ENCODE peak calls at places on chromosome 12, in five cellular contexts. P is PC-3, G is AG04450, F is Peyer's patch, V is colonic mucosa. R is an unnamed sample.

GRCh38 chr12:18706798-18707197 is 31.0 kb downstream of the PLCZ1 start:
- DNase-seq in F (no peak), V (no peak), P (peak), G (no peak), R (no peak)

GRCh38 chr12:53806689-53807088 is 54.9 kb upstream of the CISTR start:
- DNase-seq in P (peak), V (no peak), G (peak), F (no peak), R (no peak)

GRCh38 chr12:57863676-57864075 is 17.1 kb upstream of the CTDSP2 start:
- DNase-seq in P (no peak), F (no peak), G (no peak), V (no peak), R (no peak)

GRCh38 chr12:67068773-67069450 is 200.2 kb upstream of the CAND1 start:
- DNase-seq in G (peak), V (peak), F (no peak), P (peak), R (peak)

GRCh38 chr12:130162267-130162666 is at the start of gene FZD10:
- DNase-seq in G (no peak), P (no peak), V (peak), F (no peak), R (no peak)

GRCh38 chr12:66388512-66388911 is 86.2 kb downstream of the HELB start:
- DNase-seq in V (no peak), G (no peak), F (no peak), P (no peak), R (no peak)

GRCh38 chr12:62247242-62247641 is 13.0 kb upstream of the USP15 start:
- DNase-seq in G (no peak), F (no peak), V (no peak), P (no peak), R (no peak)

GRCh38 chr12:128612150-128612850 is 211.5 kb downstream of the SLC15A4 start:
- DNase-seq in P (no peak), F (no peak), G (no peak), V (no peak), R (no peak)

GRCh38 chr12:25328082-25328712 is 77.5 kb upstream of the KRAS start:
- DNase-seq in V (peak), F (no peak), P (no peak), G (no peak), R (no peak)

GRCh38 chr12:54417712-54418440 is 1.2 kb downstream of the ITGA5 start:
- DNase-seq in P (no peak), F (no peak), V (no peak), G (no peak), R (no peak)

GRCh38 chr12:83106873-83107272 is 420.2 kb downstream of the TMTC2 start:
- DNase-seq in F (no peak), V (no peak), G (no peak), P (peak), R (no peak)

GRCh38 chr12:24750263-24750662 is 198.6 kb downstream of the BCAT1 start:
- DNase-seq in G (no peak), P (no peak), F (no peak), V (no peak), R (no peak)

GRCh38 chr12:112234303-112234702 is 108.9 kb downstream of the TRAFD1 start:
- DNase-seq in V (no peak), G (no peak), F (no peak), P (no peak), R (no peak)

GRCh38 chr12:96103067-96103650 is 67.8 kb upstream of the LTA4H start:
- DNase-seq in V (no peak), G (no peak), F (no peak), P (no peak), R (no peak)

GRCh38 chr12:104792570-104792969 is 165.5 kb downstream of the SLC41A2 start:
- DNase-seq in P (peak), V (peak), F (no peak), G (peak), R (no peak)

GRCh38 chr12:111269688-111270087 is 99.2 kb downstream of the PHETA1 start:
- DNase-seq in V (no peak), G (no peak), F (no peak), P (no peak), R (no peak)

GRCh38 chr12:92597997-92598396 is 104.8 kb upstream of the PLEKHG7 start:
- DNase-seq in V (no peak), F (no peak), P (peak), G (no peak), R (no peak)

GRCh38 chr12:578743-579449 is 84.3 kb downstream of the NINJ2 start:
- DNase-seq in P (no peak), V (no peak), F (no peak), G (no peak), R (no peak)

GRCh38 chr12:17028348-17028747 is 422.4 kb upstream of the LMO3 start:
- DNase-seq in V (no peak), G (no peak), P (peak), F (no peak), R (no peak)
- TF ChIP-seq CTCF in V (no peak), G (no peak), P (peak), F (no peak), R (no peak)

DNA sequence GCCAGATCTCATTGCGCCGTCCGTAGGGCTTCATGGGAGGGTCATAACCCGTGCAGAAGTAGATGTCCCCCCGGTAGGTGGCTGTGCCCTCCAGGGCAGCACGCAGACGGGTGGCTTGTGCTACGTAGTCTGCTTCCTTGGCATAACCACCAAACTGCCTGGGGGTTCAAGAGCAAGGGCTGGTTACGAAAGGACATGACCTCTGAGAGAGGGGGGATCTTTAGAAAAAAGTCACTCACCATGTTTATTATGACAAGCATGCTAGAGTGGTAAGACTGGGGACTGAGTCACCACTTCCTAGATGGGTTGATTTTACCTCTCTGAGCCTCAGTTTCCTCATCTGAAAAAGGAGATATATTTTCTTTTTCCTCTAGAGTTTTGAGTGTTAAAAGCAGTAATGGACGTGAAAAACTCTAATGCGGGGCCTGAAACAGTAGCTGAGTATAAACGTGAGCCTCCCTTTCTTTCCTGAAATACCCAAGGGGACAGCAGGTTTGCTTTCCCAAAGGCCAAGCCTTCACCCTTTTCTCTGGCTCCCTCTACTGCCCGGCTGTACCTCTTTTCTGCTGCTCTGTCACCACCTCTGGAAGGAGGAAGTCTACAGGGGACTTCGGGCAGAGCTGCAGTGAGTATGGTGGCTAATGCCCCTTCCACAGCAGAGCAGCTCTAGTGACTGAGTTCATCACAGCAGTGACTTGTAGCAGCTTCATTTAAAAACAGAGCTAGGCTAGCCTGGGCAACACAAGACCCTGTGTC is 23.5 kb upstream of the GPRC5D start:
- DNase-seq in P (peak), G (no peak), F (no peak), V (peak), R (no peak)
- TF ChIP-seq CTCF in P (peak), G (peak), F (no peak), V (no peak), R (no peak)

DNA sequence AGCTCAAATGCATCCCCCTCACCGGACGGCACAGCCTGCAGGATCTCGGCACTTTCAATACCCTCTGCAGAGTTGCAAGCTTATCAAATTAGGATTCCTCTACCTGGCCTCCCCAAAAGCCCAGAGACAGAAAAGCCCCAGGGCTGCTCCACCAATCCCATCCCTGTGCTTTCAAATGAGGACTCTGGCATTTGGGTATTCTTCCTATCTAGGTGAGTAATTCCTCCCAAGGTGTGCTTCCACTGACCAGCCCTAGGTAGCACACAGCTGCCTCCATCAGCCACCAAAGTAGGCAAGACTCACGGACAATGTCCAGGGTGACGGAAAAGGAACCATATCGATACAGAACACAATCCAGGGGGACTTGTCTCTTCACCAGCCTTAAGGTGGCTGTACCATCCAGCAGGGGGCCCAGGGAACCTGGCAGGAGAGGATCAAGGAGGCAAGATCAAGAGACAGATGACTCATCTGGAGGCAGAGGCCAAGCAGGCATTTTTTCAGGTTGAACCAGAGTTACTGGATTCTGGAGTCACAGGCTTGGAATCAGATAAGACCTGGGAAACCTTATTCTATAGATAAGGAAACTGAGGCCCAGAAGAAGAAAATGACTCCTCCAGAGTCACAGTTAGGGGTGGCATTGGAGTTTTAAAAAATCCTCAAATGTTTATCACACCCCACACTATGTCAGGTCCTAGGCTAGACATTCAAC is 9.9 kb downstream of the PMEL start:
- DNase-seq in P (peak), V (no peak), F (peak), G (no peak), R (no peak)
- TF ChIP-seq CTCF in P (peak), V (peak), F (no peak), G (peak), R (no peak)

DNA sequence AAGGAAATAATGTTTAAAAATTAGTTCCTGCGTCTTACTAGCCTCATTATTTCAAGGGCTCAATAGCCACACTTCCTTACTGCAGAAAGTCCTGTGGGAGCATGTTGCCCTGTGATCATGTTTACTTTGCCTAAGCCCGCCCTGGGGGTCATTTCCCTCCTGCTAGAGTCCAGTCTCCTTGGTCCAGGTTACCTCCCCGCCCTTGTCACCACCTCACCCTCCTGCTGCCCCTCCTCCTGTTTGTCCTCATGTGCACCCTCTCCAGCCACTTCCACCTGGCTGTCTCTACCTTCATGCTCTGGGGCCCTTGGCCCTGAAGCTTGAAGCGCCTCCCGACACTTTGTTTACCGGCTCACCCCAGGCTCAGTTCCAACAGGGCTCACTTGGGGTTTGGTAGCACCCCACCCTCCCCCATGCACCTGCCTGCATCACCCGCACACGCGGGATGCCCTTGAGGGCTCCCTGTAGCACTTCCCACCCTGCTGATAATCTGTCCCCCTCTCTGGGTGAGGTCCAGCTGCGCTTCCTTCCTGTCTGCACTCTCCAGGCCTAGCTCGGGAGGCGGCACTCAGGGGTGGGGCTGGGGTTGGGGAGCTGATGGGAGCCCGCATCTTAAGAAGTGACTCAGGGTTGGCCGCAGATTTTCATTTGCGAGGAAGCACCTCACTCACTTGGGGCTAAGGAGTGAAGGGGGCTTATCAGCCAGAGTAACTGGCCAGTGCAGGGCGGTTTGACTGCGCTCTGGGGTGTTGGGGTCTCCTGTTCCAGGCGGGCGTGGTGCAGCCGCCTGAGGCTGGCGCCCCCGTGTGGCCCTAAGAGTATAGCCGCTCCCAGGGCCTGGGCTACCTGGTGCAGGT is 40.1 kb downstream of the SMIM41 start:
- DNase-seq in V (peak), P (peak), F (peak), G (no peak), R (no peak)
- TF ChIP-seq CTCF in V (peak), P (peak), F (peak), G (peak), R (no peak)

DNA sequence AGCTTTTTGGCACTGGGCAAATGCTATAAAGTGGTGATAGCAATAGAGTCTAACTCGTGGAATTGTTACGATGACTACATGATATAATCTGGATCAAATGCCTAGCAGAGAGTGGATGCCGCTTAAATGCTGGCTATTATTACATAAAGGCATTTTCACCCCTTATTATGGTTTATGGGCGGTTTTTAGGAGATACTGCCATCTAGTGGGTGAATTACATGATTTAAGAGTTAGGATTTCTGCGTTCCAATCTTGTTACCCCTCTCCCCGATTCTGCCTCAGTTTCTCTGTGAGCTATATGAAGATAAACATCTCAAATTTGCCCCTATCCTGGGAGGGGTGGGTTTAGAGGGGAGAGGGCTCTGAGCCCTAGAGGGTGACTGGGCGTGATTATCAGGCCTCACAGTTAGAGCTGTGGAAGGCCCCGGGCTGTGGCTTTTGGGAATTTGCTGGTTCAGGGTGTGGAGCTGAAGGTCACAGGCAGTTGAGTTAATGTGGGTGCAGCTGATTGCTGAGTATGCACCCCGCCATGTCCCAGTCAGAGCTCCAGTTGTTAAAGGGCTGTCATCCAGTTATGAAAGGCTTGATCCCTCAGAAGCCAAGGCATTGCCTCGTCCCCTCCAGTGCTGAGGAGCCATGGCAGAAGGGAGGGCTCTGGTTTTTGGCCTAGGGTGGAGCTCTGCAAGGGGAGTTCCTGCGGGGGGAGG is 14.4 kb downstream of the CLSTN3 start:
- DNase-seq in G (no peak), P (peak), F (no peak), V (no peak), R (no peak)
- TF ChIP-seq CTCF in G (peak), P (peak), F (peak), V (peak), R (no peak)

DNA sequence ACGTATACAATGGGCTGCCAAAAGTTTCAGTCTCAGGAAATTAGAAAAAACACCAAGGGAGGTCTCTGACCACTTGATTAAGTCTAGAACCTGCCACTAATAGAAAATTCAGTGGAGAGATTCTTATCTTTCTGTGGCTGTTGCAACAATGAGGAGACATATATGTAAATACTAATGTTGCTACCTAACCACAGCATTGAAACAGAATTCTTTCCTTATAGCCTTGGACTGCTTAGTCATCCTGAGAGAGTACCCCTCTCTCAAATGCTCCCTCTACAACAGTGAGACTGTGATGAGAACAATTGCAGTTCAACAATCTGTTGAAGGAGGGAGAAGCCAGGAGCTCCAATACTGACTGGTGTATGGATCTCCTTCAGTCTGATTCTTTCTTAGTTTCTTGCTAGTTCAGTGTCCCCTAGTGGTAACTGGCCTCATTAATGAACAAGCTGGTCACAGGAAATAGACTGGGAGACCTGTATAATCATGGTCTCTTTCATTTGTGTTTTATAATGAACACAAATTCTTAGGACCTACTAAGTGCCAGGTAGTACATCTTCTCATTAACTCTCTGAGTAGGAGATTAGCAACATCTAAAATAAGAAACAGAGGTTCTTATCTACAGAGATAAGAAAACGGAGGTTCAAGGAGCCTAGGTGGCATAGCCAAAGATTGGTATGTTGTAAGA is 164.5 kb downstream of the SLC38A4 start:
- DNase-seq in V (peak), F (no peak), P (peak), G (peak), R (no peak)
- TF ChIP-seq CTCF in V (peak), F (peak), P (peak), G (peak), R (no peak)

DNA sequence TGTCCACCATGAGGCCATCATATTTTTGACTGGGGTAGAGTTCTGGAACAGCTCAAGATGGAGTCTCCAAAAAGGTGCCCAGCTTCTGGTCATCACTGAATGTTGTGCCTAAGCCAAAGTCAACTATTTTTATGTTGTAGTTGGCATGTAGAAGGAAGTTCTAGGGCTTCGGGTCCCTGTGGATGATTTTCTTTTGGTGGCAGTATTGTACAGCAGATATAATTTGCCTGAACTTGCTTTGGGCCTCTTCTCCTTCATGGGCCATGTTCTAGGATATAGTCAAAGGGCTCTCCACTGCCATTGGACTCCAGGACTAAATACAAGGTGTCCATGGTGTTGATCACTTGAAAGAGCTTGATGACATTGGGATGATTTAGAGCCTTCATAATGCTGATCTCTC is 143.6 kb downstream of the SLC38A4 start:
- DNase-seq in V (no peak), G (no peak), F (no peak), P (no peak), R (no peak)
- TF ChIP-seq CTCF in V (no peak), G (no peak), F (no peak), P (no peak), R (no peak)

GRCh38 chr12:114136656-114137055 is 170.5 kb upstream of the RBM19 start:
- DNase-seq in V (no peak), G (no peak), F (no peak), P (no peak), R (no peak)

GRCh38 chr12:114134922-114135321 is 168.8 kb upstream of the RBM19 start:
- DNase-seq in P (no peak), G (no peak), F (no peak), V (no peak), R (no peak)

GRCh38 chr12:114131824-114132223 is 165.7 kb upstream of the RBM19 start:
- DNase-seq in V (no peak), G (no peak), P (no peak), F (no peak), R (no peak)
- TF ChIP-seq CTCF in V (no peak), G (peak), P (peak), F (no peak), R (no peak)

GRCh38 chr12:98580695-98581094 is 12.8 kb upstream of the SLC25A3 start:
- DNase-seq in G (no peak), V (no peak), F (no peak), P (no peak), R (no peak)

GRCh38 chr12:98579347-98579746 is 14.1 kb upstream of the SLC25A3 start:
- DNase-seq in F (no peak), P (no peak), V (no peak), G (no peak), R (no peak)

GRCh38 chr12:98578392-98578791 is 15.1 kb upstream of the SLC25A3 start:
- DNase-seq in V (peak), F (no peak), G (no peak), P (no peak), R (no peak)

GRCh38 chr12:98578821-98579220 is 14.7 kb upstream of the SLC25A3 start:
- DNase-seq in P (no peak), V (peak), G (no peak), F (no peak), R (no peak)

DNA sequence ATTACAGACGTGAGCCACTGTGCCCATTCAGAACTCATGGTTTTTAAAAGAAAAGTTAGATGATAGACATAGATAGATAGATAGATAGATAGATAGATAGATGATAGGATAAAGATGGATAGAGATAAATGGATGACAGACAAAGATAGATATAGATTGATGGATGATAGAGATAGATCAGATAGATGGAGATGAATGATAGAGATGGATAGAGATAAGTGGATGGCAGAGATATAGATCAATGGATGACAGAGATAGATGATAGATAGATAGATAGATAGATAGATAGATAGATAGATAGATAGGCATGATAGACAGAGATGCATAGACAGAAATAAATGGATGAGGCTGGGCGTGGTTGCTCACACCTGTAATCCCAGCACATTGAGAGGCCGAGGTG is 13.7 kb upstream of the SLC25A3 start:
- DNase-seq in V (no peak), F (no peak), P (no peak), G (no peak), R (no peak)
- TF ChIP-seq CTCF in V (no peak), F (no peak), P (no peak), G (no peak), R (no peak)